ENCODE peak calls at places on chromosomes 11 and 22, in seven cellular contexts. F is breast epithelium, D is pancreas, Z is uterus, X is psoas muscle, Q is gastrocnemius medialis, L is upper lobe of right lung. U is an unnamed sample. For H3K4me1, the result is how much of the 10 kb centered on the place peaks cover.

GRCh38 chr22:48169227-48169626 is 1406.8 kb downstream of the TBC1D22A start:
- DNase-seq in F (no peak), D (no peak), Z (no peak), X (no peak), Q (no peak), L (no peak), U (no peak)

GRCh38 chr11:108788565-108789199 is 123.8 kb downstream of the DDX10 start:
- DNase-seq in F (no peak), D (no peak), Z (no peak), X (no peak), Q (no peak), L (no peak), U (no peak)

GRCh38 chr22:19497245-19497644 is 17.5 kb downstream of the CDC45 start:
- DNase-seq in F (no peak), D (no peak), Z (no peak), X (no peak), Q (no peak), L (no peak), U (peak)

GRCh38 chr22:43273902-43274484 is 69.2 kb downstream of the SCUBE1 start:
- DNase-seq in F (no peak), D (peak), Z (peak), X (no peak), Q (peak), L (no peak), U (peak)

GRCh38 chr22:20024225-20025087 is 3.5 kb downstream of the TANGO2 start:
- DNase-seq in F (no peak), D (no peak), Z (no peak), X (peak), Q (no peak), L (no peak), U (no peak)

GRCh38 chr11:114076974-114077373 is 17.5 kb downstream of the ZBTB16 start:
- DNase-seq in F (no peak), D (no peak), Z (no peak), X (no peak), Q (peak), L (no peak), U (no peak)

GRCh38 chr11:96254854-96255253 is 88.1 kb downstream of the MAML2 start:
- DNase-seq in F (no peak), D (no peak), Z (no peak), X (no peak), Q (no peak), L (peak), U (no peak)

GRCh38 chr11:61413496-61413895 is 16.3 kb downstream of the CPSF7 start:
- DNase-seq in F (no peak), D (no peak), Z (no peak), X (no peak), Q (no peak), L (no peak), U (no peak)

GRCh38 chr22:50190182-50190951 is 4.7 kb downstream of the TRABD start:
- DNase-seq in F (peak), D (peak), Z (peak), X (peak), Q (peak), L (peak), U (no peak)

GRCh38 chr11:7523416-7524210 is 9.8 kb downstream of the PPFIBP2 start:
- DNase-seq in F (no peak), D (no peak), Z (no peak), X (no peak), Q (peak), L (no peak), U (no peak)
- H3K4me1 ChIP-seq in F (under half), D (under half), Z (under half), X (under half), Q (under half), L (under half), U (under half)

GRCh38 chr22:26529345-26529744 is 17.1 kb upstream of the TFIP11 start:
- DNase-seq in F (no peak), D (peak), Z (no peak), X (peak), Q (peak), L (peak), U (no peak)
- H3K27ac ChIP-seq in F (no peak), D (peak), Z (no peak), X (peak), Q (peak), L (peak), U (no peak)

GRCh38 chr11:3165916-3166267 is 782 bp upstream of the OSBPL5 start:
- DNase-seq in F (no peak), D (no peak), Z (peak), X (peak), Q (no peak), L (no peak), U (no peak)

GRCh38 chr11:3165152-3165705 is at the start of gene OSBPL5:
- DNase-seq in F (peak), D (peak), Z (peak), X (peak), Q (peak), L (peak), U (peak)

GRCh38 chr11:3164138-3164539 is 971 bp downstream of the OSBPL5 start:
- DNase-seq in F (no peak), D (no peak), Z (peak), X (peak), Q (no peak), L (no peak), U (no peak)

GRCh38 chr11:3163241-3163981 is 1.7 kb downstream of the OSBPL5 start:
- DNase-seq in F (no peak), D (peak), Z (no peak), X (peak), Q (no peak), L (peak), U (no peak)

DNA sequence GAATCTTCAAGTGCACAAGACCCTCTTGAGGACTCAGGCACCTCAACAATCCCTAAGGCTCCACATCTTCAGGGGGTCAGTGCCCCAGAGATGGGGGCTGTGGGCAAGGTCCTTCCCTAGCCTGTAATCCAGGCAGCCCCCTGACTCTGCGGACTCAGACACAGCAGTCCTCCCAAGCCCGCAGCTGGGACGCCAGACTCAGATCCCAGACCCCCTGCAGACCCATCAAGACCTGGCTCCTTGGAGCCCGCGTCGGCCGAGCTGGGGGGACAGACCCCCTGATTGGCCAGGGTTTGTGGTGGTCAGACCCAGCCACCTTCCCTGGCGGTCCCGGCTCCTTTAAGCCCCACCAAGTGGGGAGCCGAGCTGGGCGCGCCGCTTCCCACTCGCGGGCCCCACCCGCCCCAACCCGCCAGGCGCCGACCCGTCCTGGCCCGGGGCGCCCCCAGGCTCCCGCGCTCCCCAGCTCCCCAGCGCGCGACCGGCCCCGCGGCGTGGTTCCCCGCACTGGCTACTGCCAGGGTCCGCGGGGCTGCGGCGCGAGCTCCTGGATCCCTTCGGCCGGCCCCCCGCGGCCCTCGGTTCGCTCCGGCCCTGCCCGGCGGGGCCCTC is 464 bp downstream of the OSBPL5 start:
- DNase-seq in F (no peak), D (no peak), Z (peak), X (peak), Q (no peak), L (peak), U (peak)
- H3K4me1 ChIP-seq in F (under half), D (under half), Z (under half), X (under half), Q (half or more), L (under half), U (under half)

GRCh38 chr22:21873619-21874018 is 6.2 kb upstream of the MAPK1 start:
- DNase-seq in F (no peak), D (no peak), Z (no peak), X (no peak), Q (no peak), L (no peak), U (no peak)

GRCh38 chr22:21865041-21865440 is 2.4 kb downstream of the MAPK1 start:
- DNase-seq in F (no peak), D (no peak), Z (peak), X (no peak), Q (no peak), L (no peak), U (no peak)

GRCh38 chr22:21866821-21867527 is 471 bp downstream of the MAPK1 start:
- DNase-seq in F (no peak), D (peak), Z (peak), X (no peak), Q (no peak), L (peak), U (peak)

GRCh38 chr22:21867528-21868266 is at the start of gene MAPK1:
- DNase-seq in F (peak), D (peak), Z (peak), X (peak), Q (peak), L (peak), U (peak)

DNA sequence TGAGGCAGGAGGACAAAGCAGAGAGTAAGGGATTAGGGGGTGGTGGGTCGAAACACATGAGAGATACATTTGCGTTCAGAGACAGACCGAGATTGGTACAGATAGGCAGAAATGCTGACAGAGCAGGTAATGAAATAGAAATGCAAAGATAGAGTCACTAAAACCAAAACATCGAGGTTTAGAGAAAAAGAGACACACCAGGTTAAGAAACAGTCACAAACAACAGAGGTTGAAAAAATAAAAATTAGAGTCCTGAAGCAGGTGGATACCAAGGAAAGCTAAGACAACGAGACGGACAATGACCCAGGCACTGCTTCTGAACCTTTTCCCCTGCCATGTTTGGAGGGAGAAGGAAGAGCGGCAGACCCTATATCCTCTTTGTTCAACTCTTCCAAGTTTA is 1.2 kb upstream of the MAPK1 start:
- DNase-seq in F (no peak), D (no peak), Z (no peak), X (no peak), Q (no peak), L (no peak), U (no peak)
- H3K27ac ChIP-seq in F (no peak), D (no peak), Z (no peak), X (no peak), Q (no peak), L (no peak), U (no peak)

GRCh38 chr11:77086521-77087472 is 15.8 kb upstream of the OMP start:
- DNase-seq in F (no peak), D (peak), Z (no peak), X (peak), Q (no peak), L (peak), U (no peak)

GRCh38 chr11:77084581-77085191 is 17.9 kb downstream of the CAPN5 start:
- DNase-seq in F (no peak), D (no peak), Z (peak), X (peak), Q (no peak), L (peak), U (no peak)

GRCh38 chr11:77083553-77084245 is 16.9 kb downstream of the CAPN5 start:
- DNase-seq in F (no peak), D (no peak), Z (peak), X (peak), Q (peak), L (peak), U (no peak)

GRCh38 chr11:77087723-77088225 is 14.9 kb upstream of the OMP start:
- DNase-seq in F (no peak), D (no peak), Z (no peak), X (no peak), Q (no peak), L (peak), U (no peak)

GRCh38 chr11:77085652-77086051 is 17.0 kb upstream of the OMP start:
- DNase-seq in F (no peak), D (no peak), Z (peak), X (peak), Q (no peak), L (peak), U (no peak)
- H3K4me1 ChIP-seq in F (under half), D (under half), Z (under half), X (under half), Q (under half), L (under half), U (under half)

GRCh38 chr22:32620992-32621391 is 146.4 kb downstream of the FBXO7 start:
- DNase-seq in F (no peak), D (no peak), Z (no peak), X (no peak), Q (no peak), L (no peak), U (no peak)

GRCh38 chr22:32621656-32622003 is 147.0 kb downstream of the FBXO7 start:
- DNase-seq in F (no peak), D (no peak), Z (no peak), X (no peak), Q (no peak), L (no peak), U (no peak)

GRCh38 chr22:32617883-32618282 is 143.3 kb downstream of the FBXO7 start:
- DNase-seq in F (no peak), D (no peak), Z (peak), X (no peak), Q (no peak), L (no peak), U (no peak)

GRCh38 chr22:32618461-32619140 is 144.0 kb downstream of the FBXO7 start:
- DNase-seq in F (peak), D (no peak), Z (peak), X (peak), Q (peak), L (no peak), U (no peak)

DNA sequence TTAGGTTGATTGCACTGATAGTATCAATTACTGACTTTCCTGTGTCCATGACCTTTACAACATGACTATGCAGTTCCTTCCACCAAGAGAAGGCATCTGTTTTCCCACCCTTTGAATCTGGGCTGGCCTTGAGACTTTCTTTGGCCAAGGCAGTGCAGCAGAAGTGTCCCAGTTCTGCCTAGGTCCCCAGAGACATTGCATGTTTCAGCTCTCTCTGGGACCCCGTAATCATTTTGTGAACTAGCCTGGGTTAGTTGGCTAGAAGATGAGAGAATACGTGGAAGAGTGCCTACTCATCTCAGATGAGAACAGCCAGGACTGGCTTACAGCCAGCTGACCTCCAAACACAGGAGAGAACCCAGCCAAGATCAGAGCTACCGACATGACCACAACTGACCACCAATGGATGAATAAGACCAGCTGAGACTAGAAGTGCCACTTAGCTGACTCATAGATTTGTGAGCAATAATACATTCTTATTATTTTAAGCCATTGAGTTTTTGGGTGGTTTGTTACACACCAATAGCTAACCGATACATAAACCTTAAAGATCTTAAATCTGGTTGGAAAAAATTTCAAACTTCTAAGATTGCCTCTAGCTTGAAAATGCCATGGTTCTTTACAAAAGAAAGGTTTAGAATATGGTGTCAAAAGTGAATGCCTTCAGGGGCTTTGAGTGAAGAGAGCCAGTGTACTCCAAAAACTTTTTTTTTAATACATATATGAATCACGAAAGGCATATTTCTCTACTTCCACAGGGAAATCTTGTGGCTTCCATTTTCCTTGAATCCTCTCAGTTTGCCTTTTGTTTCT is 145.2 kb downstream of the FBXO7 start:
- DNase-seq in F (no peak), D (peak), Z (peak), X (peak), Q (peak), L (no peak), U (peak)
- H3K27ac ChIP-seq in F (peak), D (no peak), Z (peak), X (peak), Q (peak), L (peak), U (no peak)

GRCh38 chr22:30305906-30306628 is 16.8 kb upstream of the CASTOR1 start:
- DNase-seq in F (no peak), D (no peak), Z (no peak), X (no peak), Q (no peak), L (no peak), U (no peak)

GRCh38 chr22:30308518-30309230 is 18.1 kb downstream of the TBC1D10A start:
- DNase-seq in F (no peak), D (no peak), Z (no peak), X (no peak), Q (no peak), L (no peak), U (peak)

GRCh38 chr22:30306629-30307016 is 17.3 kb upstream of the CASTOR1 start:
- DNase-seq in F (no peak), D (no peak), Z (no peak), X (no peak), Q (no peak), L (no peak), U (no peak)

GRCh38 chr22:30307026-30307574 is 17.8 kb upstream of the CASTOR1 start:
- DNase-seq in F (peak), D (no peak), Z (no peak), X (no peak), Q (no peak), L (no peak), U (no peak)

GRCh38 chr22:30308096-30308495 is 18.6 kb downstream of the TBC1D10A start:
- DNase-seq in F (no peak), D (no peak), Z (no peak), X (no peak), Q (no peak), L (no peak), U (no peak)
- H3K4me1 ChIP-seq in F (half or more), D (half or more), Z (under half), X (under half), Q (half or more), L (half or more), U (under half)

DNA sequence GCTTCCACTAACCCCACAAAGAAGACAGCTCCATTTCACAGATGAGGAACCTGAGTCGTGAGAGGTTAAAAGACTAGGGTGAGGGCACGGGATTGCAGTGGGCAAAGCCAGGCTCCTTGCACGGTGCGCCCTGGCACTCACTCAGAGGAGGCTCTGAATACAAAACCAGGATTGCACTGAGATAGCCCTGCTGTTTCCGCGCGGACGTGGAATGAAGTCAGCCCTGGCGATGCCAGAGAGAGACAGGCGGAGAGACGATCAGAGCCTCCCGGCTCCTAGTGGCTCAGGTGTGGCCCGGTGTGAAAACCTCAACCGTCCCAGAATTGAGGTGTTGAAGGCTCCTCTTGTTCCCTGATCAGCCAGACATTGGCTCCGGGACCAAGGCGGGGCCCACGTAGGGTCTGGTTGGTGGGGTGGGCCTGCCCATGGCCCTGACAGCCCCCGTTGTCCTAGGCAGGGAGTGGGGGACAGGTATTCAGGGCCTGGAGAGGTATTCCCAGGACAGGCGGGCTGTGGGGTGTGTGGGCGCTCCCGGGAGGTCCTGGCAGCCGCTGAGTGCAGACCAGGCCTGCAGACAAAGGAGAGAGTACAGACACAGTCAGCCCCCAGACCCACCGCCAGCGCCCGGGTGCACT is 43.1 kb upstream of the LINC01488 start:
- DNase-seq in F (no peak), D (no peak), Z (no peak), X (peak), Q (no peak), L (no peak), U (no peak)
- H3K27ac ChIP-seq in F (no peak), D (no peak), Z (no peak), X (no peak), Q (no peak), L (no peak), U (peak)

GRCh38 chr11:112128483-112129121 is 35.3 kb downstream of the IL18 start:
- DNase-seq in F (peak), D (no peak), Z (peak), X (peak), Q (peak), L (no peak), U (peak)
- H3K4me1 ChIP-seq in F (under half), D (under half), Z (under half), X (under half), Q (under half), L (under half), U (under half)